ENCODE peak calls at places on chromosomes 6 and 20, in seven cellular contexts. W is stimulated activated CD4-positive, alpha-beta T cell treated with anti-CD3 and anti-CD28 coated beads, Interleukin-2, amount 100 ng/mL, for 48 hours; P is stimulated activated CD8-positive, alpha-beta memory T cell treated with anti-CD3 and anti-CD28 coated beads, Interleukin-4, amount 100 ng/mL, for 24 hours; N is epithelial cell of esophagus; V is HepG2; R is CD4-positive, alpha-beta T cell; A is activated gamma-delta T cell treated with Interleukin-2 at 50 U/mL for 16 hours. E is an unnamed sample.

GRCh38 chr6:45709834-45710233 is 305.8 kb downstream of the CLIC5 start:
- DNase-seq in A (no peak), R (no peak), P (no peak), V (no peak), N (no peak), W (peak), E (no peak)

GRCh38 chr6:47147175-47147727 is 105.1 kb upstream of the ADGRF1 start:
- DNase-seq in V (peak), R (no peak), N (no peak), W (no peak), P (no peak), A (no peak), E (peak)

GRCh38 chr6:14079433-14079832 is 38.1 kb upstream of the CD83 start:
- DNase-seq in A (no peak), N (peak), V (no peak), R (no peak), W (no peak), P (no peak), E (no peak)

GRCh38 chr20:54891907-54892306 is 416.5 kb downstream of the DOK5 start:
- DNase-seq in N (no peak), V (no peak), A (no peak), R (no peak), P (no peak), W (no peak), E (no peak)

GRCh38 chr6:43076093-43076927 is at the start of gene PTK7:
- DNase-seq in N (peak), V (peak), P (no peak), W (no peak), R (no peak), A (no peak), E (peak)

GRCh38 chr6:95203153-95203754 is 374.1 kb upstream of the MANEA start:
- DNase-seq in W (no peak), A (no peak), N (peak), V (peak), R (no peak), P (no peak), E (peak)

GRCh38 chr20:41161886-41162285 is 24.5 kb downstream of the PLCG1 start:
- DNase-seq in P (no peak), V (no peak), R (no peak), N (no peak), A (no peak), W (no peak), E (no peak)

GRCh38 chr20:1651268-1651667 is 6.3 kb downstream of the SIRPG start:
- DNase-seq in P (no peak), R (no peak), W (no peak), N (no peak), A (no peak), V (no peak), E (no peak)

GRCh38 chr6:115945806-115946205 is 114.9 kb downstream of the FRK start:
- DNase-seq in R (no peak), V (no peak), W (no peak), P (no peak), A (no peak), N (peak), E (no peak)

GRCh38 chr20:61052195-61052594 is 199.9 kb upstream of the CDH4 start:
- DNase-seq in V (no peak), W (no peak), R (no peak), N (no peak), A (no peak), P (no peak), E (no peak)

GRCh38 chr20:5888051-5888450 is 62.3 kb downstream of the TRMT6 start:
- DNase-seq in A (no peak), W (no peak), R (no peak), N (no peak), P (no peak), V (no peak), E (no peak)

GRCh38 chr6:48087448-48087847 is 23.5 kb downstream of the PTCHD4 start:
- DNase-seq in W (no peak), V (no peak), A (no peak), R (no peak), N (peak), P (no peak), E (no peak)

GRCh38 chr20:41133709-41134361 is 3.5 kb upstream of the PLCG1 start:
- DNase-seq in R (peak), P (no peak), A (no peak), N (peak), V (no peak), W (no peak), E (no peak)

GRCh38 chr6:11364971-11365397 is 132.5 kb upstream of the NEDD9 start:
- DNase-seq in A (no peak), P (no peak), N (no peak), V (peak), W (no peak), R (no peak), E (no peak)

GRCh38 chr6:113979930-113980329 is 9.0 kb upstream of the HDAC2 start:
- DNase-seq in A (no peak), V (no peak), R (no peak), N (no peak), W (no peak), P (no peak), E (no peak)

GRCh38 chr6:125994659-125995488 is 8.5 kb downstream of the TRMT11 start:
- DNase-seq in R (no peak), V (no peak), N (no peak), W (no peak), P (no peak), A (no peak), E (no peak)

GRCh38 chr6:32153835-32154513 is at the start of gene PPT2:
- DNase-seq in P (peak), A (peak), W (peak), R (peak), N (peak), V (peak), E (peak)

GRCh38 chr6:42093582-42094329 is 43.4 kb downstream of the TAF8 start:
- DNase-seq in P (no peak), A (no peak), W (no peak), V (peak), R (no peak), N (peak), E (no peak)

GRCh38 chr20:45306431-45306982 is at the start of gene RBPJL:
- DNase-seq in R (peak), W (peak), N (no peak), A (peak), V (no peak), P (peak), E (peak)

GRCh38 chr6:170080828-170081368 is 210.0 kb downstream of the DLL1 start:
- DNase-seq in W (no peak), R (no peak), A (no peak), V (no peak), P (no peak), N (no peak), E (peak)

GRCh38 chr20:64111841-64112641 is 4.7 kb upstream of the NPBWR2 start:
- DNase-seq in R (no peak), N (no peak), V (no peak), P (no peak), A (no peak), W (no peak), E (no peak)

GRCh38 chr20:20012517-20012916 is 4.6 kb upstream of the NAA20 start:
- DNase-seq in N (no peak), R (no peak), A (no peak), V (no peak), P (no peak), W (no peak), E (no peak)

GRCh38 chr6:52590634-52590985 is 13.8 kb upstream of the TRAM2 start:
- DNase-seq in P (no peak), R (no peak), V (peak), A (no peak), W (no peak), N (peak), E (no peak)

GRCh38 chr6:52526634-52527033 is 50.2 kb downstream of the TRAM2 start:
- DNase-seq in P (no peak), V (no peak), R (no peak), N (peak), W (no peak), A (no peak), E (no peak)

GRCh38 chr20:15081301-15081700 is 743.9 kb upstream of the FLRT3 start:
- DNase-seq in A (no peak), R (no peak), V (no peak), W (no peak), P (no peak), N (no peak), E (no peak)

GRCh38 chr20:63177785-63178444 is 38.0 kb downstream of the YTHDF1 start:
- DNase-seq in A (no peak), N (peak), P (no peak), R (no peak), W (no peak), V (no peak), E (peak)

GRCh38 chr6:24396764-24397163 is 6.0 kb upstream of the MRS2 start:
- DNase-seq in N (no peak), R (no peak), A (no peak), P (no peak), W (no peak), V (no peak), E (no peak)

GRCh38 chr6:72580281-72580940 is 41.5 kb upstream of the KCNQ5 start:
- DNase-seq in N (peak), A (no peak), P (no peak), R (no peak), W (no peak), V (peak), E (peak)

GRCh38 chr6:9140181-9140580 is 704.8 kb upstream of the SLC35B3 start:
- DNase-seq in A (no peak), V (no peak), P (no peak), N (peak), R (no peak), W (no peak), E (no peak)

GRCh38 chr6:40789143-40789764 is 202.1 kb upstream of the LRFN2 start:
- DNase-seq in A (peak), W (no peak), P (peak), N (no peak), V (no peak), R (peak), E (no peak)

GRCh38 chr6:132669690-132670291 is 10.8 kb upstream of the TAAR1 start:
- DNase-seq in N (peak), A (no peak), W (no peak), R (no peak), P (no peak), V (peak), E (peak)

GRCh38 chr20:48701702-48702101 is 126.1 kb downstream of the PREX1 start:
- DNase-seq in R (no peak), N (no peak), W (no peak), P (no peak), A (no peak), V (no peak), E (no peak)

GRCh38 chr20:36153204-36153603 is 1.3 kb upstream of the EPB41L1 start:
- DNase-seq in A (no peak), V (no peak), R (no peak), N (no peak), P (no peak), W (no peak), E (no peak)

GRCh38 chr6:138001750-138002349 is 105.4 kb downstream of the PERP start:
- DNase-seq in R (peak), A (peak), W (peak), V (peak), N (peak), P (peak), E (peak)

GRCh38 chr6:16430661-16431089 is 192.3 kb downstream of the GMPR start:
- DNase-seq in P (no peak), A (no peak), N (no peak), W (no peak), R (no peak), V (peak), E (no peak)

GRCh38 chr6:150924808-150925654 is 59.5 kb downstream of the MTHFD1L start:
- DNase-seq in N (no peak), V (no peak), R (no peak), W (no peak), A (no peak), P (no peak), E (no peak)

E was measured in retina.